ENCODE peak calls at places on chromosome 5, in four cellular contexts. G is tibial artery; F is CD8-positive, alpha-beta T cell; V is endothelial cell of umbilical vein. U is an unnamed sample. For H3K4me1, the result is how much of the 10 kb centered on the place peaks cover.

GRCh38 chr5:36156124-36156601 is 4.3 kb downstream of the SKP2 start:
- DNase-seq in G (no peak), F (no peak), V (no peak), U (no peak)

GRCh38 chr5:174571662-174572397 is 152.6 kb upstream of the MSX2 start:
- DNase-seq in G (peak), F (no peak), V (peak), U (peak)

GRCh38 chr5:66896207-66896606 is 300.0 kb downstream of the MAST4 start:
- DNase-seq in G (no peak), F (no peak), V (no peak), U (no peak)

GRCh38 chr5:156142867-156143266 is 184.1 kb upstream of the SGCD start:
- DNase-seq in G (no peak), F (no peak), V (no peak), U (no peak)

GRCh38 chr5:117633093-117633492 is 1058.5 kb upstream of the SEMA6A start:
- DNase-seq in G (no peak), F (no peak), V (no peak), U (no peak)

GRCh38 chr5:159515909-159516415 is 185.7 kb upstream of the IL12B start:
- DNase-seq in G (peak), F (peak), V (peak), U (peak)

GRCh38 chr5:165309446-165309845 is 1804.0 kb downstream of the MAT2B start:
- DNase-seq in G (no peak), F (no peak), V (no peak), U (no peak)

GRCh38 chr5:153752890-153753289 is 262.4 kb downstream of the GRIA1 start:
- DNase-seq in G (no peak), F (no peak), V (no peak), U (no peak)

GRCh38 chr5:2653991-2654390 is 97.5 kb downstream of the IRX2 start:
- DNase-seq in G (no peak), F (no peak), V (no peak), U (no peak)

GRCh38 chr5:132506094-132506692 is 15.6 kb upstream of the IRF1 start:
- DNase-seq in G (no peak), F (no peak), V (peak), U (no peak)

GRCh38 chr5:2813678-2814077 is 62.2 kb upstream of the IRX2 start:
- DNase-seq in G (no peak), F (no peak), V (no peak), U (no peak)

GRCh38 chr5:151213803-151214613 is 9.9 kb downstream of the CCDC69 start:
- DNase-seq in G (peak), F (peak), V (peak), U (peak)

GRCh38 chr5:172147857-172148256 is 40.2 kb downstream of the STK10 start:
- DNase-seq in G (no peak), F (peak), V (no peak), U (no peak)

GRCh38 chr5:116766470-116766947 is 191.9 kb upstream of the SEMA6A start:
- DNase-seq in G (peak), F (no peak), V (no peak), U (peak)

GRCh38 chr5:52885614-52886013 is 97.9 kb downstream of the ITGA1 start:
- DNase-seq in G (no peak), F (no peak), V (no peak), U (no peak)

GRCh38 chr5:32302822-32303754 is 9.7 kb downstream of the MTMR12 start:
- DNase-seq in G (no peak), F (no peak), V (peak), U (no peak)

GRCh38 chr5:173278641-173279040 is 43.6 kb upstream of the NKX2-5 start:
- DNase-seq in G (no peak), F (no peak), V (no peak), U (no peak)

GRCh38 chr5:32612134-32612888 is 27.0 kb downstream of the SUB1 start:
- DNase-seq in G (no peak), F (no peak), V (peak), U (no peak)

GRCh38 chr5:175867587-175868347 is 3.6 kb upstream of the CPLX2 start:
- DNase-seq in G (no peak), F (no peak), V (no peak), U (no peak)

GRCh38 chr5:96257904-96258303 is 175.1 kb downstream of the PCSK1 start:
- DNase-seq in G (no peak), F (no peak), V (no peak), U (no peak)

GRCh38 chr5:158882236-158882635 is 217.5 kb downstream of the EBF1 start:
- DNase-seq in G (no peak), F (no peak), V (no peak), U (no peak)

GRCh38 chr5:89110916-89111646 is 228.1 kb upstream of the MEF2C start:
- DNase-seq in G (no peak), F (no peak), V (no peak), U (no peak)

GRCh38 chr5:79236970-79237734 is 1.2 kb downstream of the JMY start:
- DNase-seq in G (peak), F (peak), V (peak), U (peak)

GRCh38 chr5:163596536-163596935 is 91.1 kb downstream of the MAT2B start:
- DNase-seq in G (no peak), F (no peak), V (no peak), U (no peak)

GRCh38 chr5:139678751-139679750 is 30.9 kb downstream of the CXXC5 start:
- DNase-seq in G (no peak), F (no peak), V (no peak), U (no peak)

GRCh38 chr5:139681466-139681865 is 33.3 kb downstream of the CXXC5 start:
- DNase-seq in G (no peak), F (no peak), V (no peak), U (no peak)

GRCh38 chr5:139682016-139682975 is 34.1 kb downstream of the CXXC5 start:
- DNase-seq in G (no peak), F (no peak), V (no peak), U (no peak)

GRCh38 chr5:139681112-139681458 is 32.9 kb downstream of the CXXC5 start:
- DNase-seq in G (no peak), F (no peak), V (no peak), U (no peak)

DNA sequence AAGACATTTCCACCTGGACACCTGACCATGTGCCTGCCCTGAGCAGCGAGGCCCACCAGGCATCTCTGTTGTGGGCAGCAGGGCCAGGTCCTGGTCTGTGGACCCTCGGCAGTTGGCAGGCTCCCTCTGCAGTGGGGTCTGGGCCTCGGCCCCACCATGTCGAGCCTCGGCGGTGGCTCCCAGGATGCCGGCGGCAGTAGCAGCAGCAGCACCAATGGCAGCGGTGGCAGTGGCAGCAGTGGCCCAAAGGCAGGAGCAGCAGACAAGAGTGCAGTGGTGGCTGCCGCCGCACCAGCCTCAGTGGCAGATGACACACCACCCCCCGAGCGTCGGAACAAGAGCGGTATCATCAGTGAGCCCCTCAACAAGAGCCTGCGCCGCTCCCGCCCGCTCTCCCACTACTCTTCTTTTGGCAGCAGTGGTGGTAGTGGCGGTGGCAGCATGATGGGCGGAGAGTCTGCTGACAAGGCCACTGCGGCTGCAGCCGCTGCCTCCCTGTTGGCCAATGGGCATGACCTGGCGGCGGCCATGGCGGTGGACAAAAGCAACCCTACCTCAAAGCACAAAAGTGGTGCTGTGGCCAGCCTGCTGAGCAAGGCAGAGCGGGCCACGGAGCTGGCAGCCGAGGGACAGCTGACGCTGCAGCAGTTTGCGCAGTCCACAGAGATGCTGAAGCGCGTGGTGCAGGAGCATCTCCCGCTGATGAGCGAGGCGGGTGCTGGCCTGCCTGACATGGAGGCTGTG is 32.4 kb downstream of the CXXC5 start:
- DNase-seq in G (no peak), F (no peak), V (no peak), U (no peak)
- H3K4me1 ChIP-seq in G (half or more), F (under half), V (under half), U (under half)

GRCh38 chr5:115330868-115331267 is 34.4 kb upstream of the CCDC112 start:
- DNase-seq in G (no peak), F (no peak), V (no peak), U (no peak)

GRCh38 chr5:115337882-115338281 is 41.4 kb upstream of the CCDC112 start:
- DNase-seq in G (no peak), F (no peak), V (no peak), U (no peak)

GRCh38 chr5:115336964-115337363 is 40.5 kb upstream of the CCDC112 start:
- DNase-seq in G (no peak), F (no peak), V (no peak), U (no peak)

GRCh38 chr5:115333164-115333563 is 36.7 kb upstream of the CCDC112 start:
- DNase-seq in G (no peak), F (no peak), V (no peak), U (no peak)

GRCh38 chr5:115336201-115336720 is 39.8 kb upstream of the CCDC112 start:
- DNase-seq in G (no peak), F (no peak), V (no peak), U (no peak)
- H3K27ac ChIP-seq in G (no peak), F (no peak), V (no peak), U (no peak)

GRCh38 chr5:135246923-135247795 is 151.9 kb downstream of the MACROH2A1 start:
- DNase-seq in G (no peak), F (no peak), V (peak), U (peak)

GRCh38 chr5:135251099-135251498 is 147.9 kb downstream of the MACROH2A1 start:
- DNase-seq in G (no peak), F (no peak), V (no peak), U (no peak)

GRCh38 chr5:135246605-135246922 is 152.5 kb downstream of the MACROH2A1 start:
- DNase-seq in G (no peak), F (no peak), V (no peak), U (no peak)

GRCh38 chr5:135248801-135249231 is 150.2 kb downstream of the MACROH2A1 start:
- DNase-seq in G (no peak), F (no peak), V (no peak), U (peak)

DNA sequence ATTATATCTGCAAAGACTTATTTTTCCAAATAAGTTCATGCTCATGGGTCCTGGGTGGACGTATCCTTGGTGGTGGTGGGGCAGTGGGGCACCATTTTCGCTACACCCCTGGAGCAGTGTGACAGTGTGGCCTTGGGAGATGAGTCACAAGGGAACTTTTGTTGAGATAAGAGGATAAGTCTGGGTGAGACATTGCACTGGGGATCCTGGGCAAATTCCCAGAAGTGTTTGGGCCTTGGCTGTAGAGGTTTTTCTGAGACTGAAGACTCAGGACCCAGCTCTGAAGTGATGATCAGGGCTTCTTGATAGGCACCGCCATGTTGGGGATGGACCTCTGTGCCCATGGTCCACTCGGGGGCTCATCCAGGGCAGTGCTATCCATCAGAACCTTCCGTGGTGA is 149.4 kb downstream of the MACROH2A1 start:
- DNase-seq in G (no peak), F (no peak), V (no peak), U (no peak)
- H3K4me1 ChIP-seq in G (under half), F (under half), V (under half), U (under half)

GRCh38 chr5:147485046-147485445 is 24.8 kb downstream of the DPYSL3 start:
- DNase-seq in G (no peak), F (no peak), V (no peak), U (no peak)

GRCh38 chr5:147487031-147487750 is 22.7 kb downstream of the DPYSL3 start:
- DNase-seq in G (no peak), F (no peak), V (peak), U (no peak)

GRCh38 chr5:147485814-147486213 is 24.1 kb downstream of the DPYSL3 start:
- DNase-seq in G (no peak), F (no peak), V (no peak), U (no peak)

GRCh38 chr5:147490989-147491388 is 18.9 kb downstream of the DPYSL3 start:
- DNase-seq in G (no peak), F (no peak), V (no peak), U (no peak)
- H3K27ac ChIP-seq in G (no peak), F (no peak), V (no peak), U (no peak)

GRCh38 chr5:177364159-177364962 is 6.6 kb downstream of the RGS14 start:
- DNase-seq in G (no peak), F (no peak), V (no peak), U (no peak)
- H3K4me1 ChIP-seq in G (under half), F (half or more), V (under half), U (under half)

GRCh38 chr5:145847499-145848497 is 12.7 kb upstream of the PRELID2 start:
- DNase-seq in G (no peak), F (no peak), V (no peak), U (no peak)
- H3K27ac ChIP-seq in G (no peak), F (no peak), V (no peak), U (no peak)

GRCh38 chr5:111278824-111279504 is 54.8 kb downstream of the CAMK4 start:
- DNase-seq in G (peak), F (peak), V (peak), U (no peak)
- H3K4me1 ChIP-seq in G (under half), F (under half), V (under half), U (under half)

GRCh38 chr5:141604318-141604717 is 14.5 kb downstream of the DIAPH1 start:
- DNase-seq in G (peak), F (no peak), V (peak), U (peak)
- H3K27ac ChIP-seq in G (peak), F (peak), V (peak), U (peak)

DNA sequence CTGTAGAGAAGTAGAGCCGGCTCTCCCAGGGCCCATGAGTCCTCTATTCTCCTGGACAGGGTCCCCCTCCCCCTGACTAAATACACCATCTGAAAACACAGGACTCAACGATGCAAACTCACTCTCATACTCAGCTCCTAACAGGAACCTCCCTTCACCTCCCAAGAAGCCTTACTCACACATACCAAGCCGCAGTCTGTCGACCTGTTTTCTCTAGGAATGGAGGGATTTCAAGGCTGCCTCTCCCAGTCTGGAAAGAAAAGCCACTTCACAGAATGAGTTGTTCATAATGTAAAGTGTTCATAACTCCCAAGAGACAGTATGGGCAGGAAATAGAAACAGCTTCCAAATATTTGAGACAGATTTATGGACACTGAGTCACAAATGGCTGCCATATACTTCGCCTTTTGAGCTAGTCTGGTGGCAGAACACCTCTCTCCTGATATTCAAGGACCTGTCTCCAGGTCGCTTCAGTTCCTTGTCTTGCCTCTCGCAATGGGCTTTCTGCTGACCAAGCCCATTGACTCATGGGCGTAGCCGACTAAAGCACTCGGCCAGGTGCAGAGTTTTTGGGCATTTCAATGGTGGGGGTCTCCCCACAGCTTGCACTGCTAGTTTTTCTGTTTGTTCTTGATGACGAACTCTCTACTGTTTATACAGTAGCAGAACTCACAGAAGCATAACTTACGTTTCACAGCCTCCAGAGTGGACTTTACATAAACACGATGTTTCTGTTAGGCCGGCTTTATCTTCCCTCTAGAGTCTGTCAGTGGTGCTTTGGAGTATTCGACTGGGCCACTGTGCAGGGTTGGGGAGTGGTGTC is 25.0 kb upstream of the IL17B start:
- DNase-seq in G (no peak), F (no peak), V (no peak), U (peak)
- H3K4me1 ChIP-seq in G (half or more), F (under half), V (under half), U (under half)

GRCh38 chr5:72456391-72457060 is 50.7 kb downstream of the ZNF366 start:
- DNase-seq in G (no peak), F (no peak), V (no peak), U (no peak)
- H3K27ac ChIP-seq in G (no peak), F (no peak), V (no peak), U (no peak)